ENCODE peak calls at places on chromosomes 1 and 21, in six cellular contexts. Z, X, P, E, H and R are unnamed samples.

GRCh38 chr1:232878141-232878540 is 72.3 kb upstream of the NTPCR start:
- DNase-seq in Z (no peak), X (no peak), P (no peak), E (no peak), H (no peak), R (peak; percentile 22)

GRCh38 chr1:31799196-31799894 is 16.5 kb downstream of the SPOCD1 start:
- DNase-seq in Z (peak; percentile 36), X (no peak), P (no peak), E (no peak), H (peak; percentile 5), R (no peak)

GRCh38 chr1:161730050-161730564 is 8.8 kb downstream of the FCRLB start:
- DNase-seq in Z (no peak), X (peak; percentile 51), P (no peak), E (peak; percentile 57), H (no peak), R (no peak)

GRCh38 chr1:53944469-53945182 is 873 bp downstream of the IFT25 start:
- DNase-seq in Z (no peak), X (peak; percentile 15), P (peak; percentile 33), E (no peak), H (no peak), R (peak; percentile 8)

GRCh38 chr1:52534928-52535764 is 17.7 kb downstream of the TUT4 start:
- DNase-seq in Z (no peak), X (peak; percentile 37), P (no peak), E (no peak), H (no peak), R (no peak)

GRCh38 chr1:206484901-206485300 is 14.6 kb downstream of the IKBKE start:
- DNase-seq in Z (no peak), X (no peak), P (no peak), E (no peak), H (no peak), R (no peak)

GRCh38 chr1:77889240-77889637 is 815 bp downstream of the NEXN start:
- DNase-seq in Z (no peak), X (peak; percentile 83), P (no peak), E (peak; percentile 54), H (no peak), R (no peak)

GRCh38 chr1:112744019-112744578 is 29.0 kb upstream of the PPM1J start:
- DNase-seq in Z (no peak), X (peak; percentile 58), P (no peak), E (peak; percentile 64), H (no peak), R (peak; percentile 48)

GRCh38 chr1:13813398-13814012 is 113.5 kb downstream of the PRDM2 start:
- DNase-seq in Z (peak; percentile 72), X (peak; percentile 32), P (peak; percentile 11), E (no peak), H (peak; percentile 37), R (peak; percentile 76)

GRCh38 chr1:202165267-202165941 is 5.0 kb upstream of the PTPN7 start:
- DNase-seq in Z (no peak), X (no peak), P (peak; percentile 33), E (no peak), H (no peak), R (no peak)

GRCh38 chr1:22018583-22019559 is 17.4 kb downstream of the CELA3A start:
- DNase-seq in Z (peak; percentile 57), X (peak; percentile 91), P (peak; percentile 68), E (peak; percentile 91), H (no peak), R (no peak)

GRCh38 chr1:116144151-116144550 is 33.0 kb downstream of the MAB21L3 start:
- DNase-seq in Z (no peak), X (no peak), P (no peak), E (no peak), H (no peak), R (no peak)

GRCh38 chr1:208000504-208000903 is 89.6 kb upstream of the CD34 start:
- DNase-seq in Z (no peak), X (no peak), P (no peak), E (no peak), H (no peak), R (no peak)

GRCh38 chr21:29669416-29669815 is 270.4 kb downstream of the GRIK1 start:
- DNase-seq in Z (no peak), X (no peak), P (no peak), E (no peak), H (no peak), R (no peak)

GRCh38 chr21:29673096-29673610 is 266.6 kb downstream of the GRIK1 start:
- DNase-seq in Z (no peak), X (no peak), P (no peak), E (no peak), H (no peak), R (no peak)

GRCh38 chr21:29674343-29674742 is 265.5 kb downstream of the GRIK1 start:
- DNase-seq in Z (no peak), X (no peak), P (no peak), E (no peak), H (no peak), R (no peak)

GRCh38 chr21:29670228-29670627 is 269.6 kb downstream of the GRIK1 start:
- DNase-seq in Z (no peak), X (no peak), P (no peak), E (no peak), H (no peak), R (no peak)

DNA sequence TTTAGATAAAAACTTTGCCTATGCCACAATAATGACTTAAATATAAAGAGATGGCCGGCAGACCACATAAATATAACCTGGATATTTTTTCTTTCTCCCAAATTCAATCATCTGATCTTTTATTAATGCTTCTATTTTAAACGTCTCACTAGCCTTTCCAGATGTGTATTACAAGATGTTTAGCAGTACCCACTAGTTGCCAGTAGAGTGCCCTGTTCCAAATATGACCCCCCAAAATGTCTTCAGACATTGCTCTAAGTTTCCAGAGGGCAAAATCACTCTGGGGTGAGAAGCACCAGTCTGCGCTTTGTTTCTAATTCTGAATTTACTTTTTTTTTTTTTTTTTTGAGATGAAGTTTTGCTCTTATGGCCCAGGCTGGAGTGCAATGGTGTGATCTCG is 268.1 kb downstream of the GRIK1 start:
- DNase-seq in Z (no peak), X (no peak), P (no peak), E (no peak), H (no peak), R (no peak)
- TF ChIP-seq CTCF in Z (no peak), X (peak; percentile 10), P (peak; percentile 19), E (no peak), H (peak; percentile 20), R (no peak)

DNA sequence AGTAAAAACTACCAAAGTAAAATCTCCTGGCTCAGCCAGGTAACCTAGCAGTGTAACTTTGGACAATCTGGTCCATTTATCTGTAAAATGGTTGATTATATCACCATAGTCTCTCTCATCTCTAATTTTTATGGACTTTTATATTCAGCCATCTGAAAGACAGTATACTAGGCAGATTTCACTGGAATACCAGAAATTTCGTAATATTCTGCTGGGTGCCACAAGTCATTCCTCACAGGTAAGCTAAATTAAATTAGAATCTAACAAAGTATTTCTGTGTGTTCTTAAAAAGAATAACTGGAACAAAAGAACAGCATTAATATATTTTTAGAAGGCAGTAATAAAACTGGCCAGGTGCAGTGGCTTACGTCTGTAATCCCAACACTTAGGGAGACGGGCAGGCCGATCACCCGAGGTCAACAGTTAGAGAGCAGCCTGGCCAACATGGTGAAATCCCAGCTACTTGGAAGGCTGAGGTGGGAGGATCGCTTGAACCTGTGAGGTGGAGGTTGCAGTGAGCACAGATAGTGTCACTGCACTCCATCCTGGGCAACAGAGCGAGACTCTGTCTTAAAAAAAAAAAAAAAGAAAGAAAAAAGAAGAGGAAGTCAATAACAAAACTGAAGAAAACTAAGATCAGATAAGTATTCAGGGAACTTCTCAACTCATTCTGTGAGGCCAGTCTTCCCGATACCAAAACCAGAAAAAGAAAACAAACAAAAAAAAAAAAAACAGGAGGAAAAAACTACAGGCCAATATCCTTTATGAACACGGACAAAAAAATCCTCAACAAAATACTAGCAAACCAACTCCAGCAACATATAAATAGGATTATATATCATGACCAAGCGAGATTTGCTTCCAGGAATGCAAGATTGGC is 35.9 kb downstream of the PIK3R3 start:
- DNase-seq in Z (no peak), X (no peak), P (no peak), E (no peak), H (no peak), R (no peak)
- TF ChIP-seq CTCF in Z (no peak), X (no peak), P (no peak), E (no peak), H (no peak), R (no peak)

GRCh38 chr1:200837931-200838571 is 34.7 kb upstream of the GPR25 start:
- DNase-seq in Z (no peak), X (peak; percentile 48), P (no peak), E (peak; percentile 12), H (no peak), R (no peak)
- TF ChIP-seq CTCF in Z (peak; percentile 51), X (peak; percentile 40), P (peak; percentile 55), E (no peak), H (peak; percentile 52), R (peak; percentile 32)

GRCh38 chr1:155278689-155279160 is 1.5 kb downstream of the HCN3 start:
- DNase-seq in Z (no peak), X (no peak), P (no peak), E (no peak), H (no peak), R (no peak)
- TF ChIP-seq CTCF in Z (no peak), X (no peak), P (no peak), E (no peak), H (peak; percentile 9), R (peak; percentile 2)

GRCh38 chr1:25430666-25431494 is at the start of gene MACO1:
- DNase-seq in Z (peak; percentile 98), X (peak; percentile 96), P (peak; percentile 96), E (peak; percentile 91), H (peak; percentile 95), R (peak; percentile 97)
- TF ChIP-seq CTCF in Z (no peak), X (no peak), P (no peak), E (no peak), H (peak; percentile 15), R (no peak)